ENCODE peak calls at places on chromosomes 2 and 18, in nine cellular contexts. L is epithelial cell of esophagus, Q is psoas muscle, X is upper lobe of right lung, B is NB4, Y is PC-3, M is heart right ventricle, J is neural progenitor cell, C is tibial artery. D is an unnamed sample.

GRCh38 chr2:71612581-71613520 is 159.5 kb downstream of the DYSF start:
- DNase-seq in M (no peak), C (no peak), L (no peak), Q (peak), B (no peak), X (peak), J (no peak), Y (no peak), D (no peak)

GRCh38 chr2:105625632-105626031 is 119.1 kb upstream of the NCK2 start:
- DNase-seq in X (no peak), L (no peak), Q (no peak), B (peak), C (no peak), M (no peak), J (no peak), Y (no peak), D (no peak)

GRCh38 chr18:25299426-25299825 is 52.5 kb downstream of the ZNF521 start:
- DNase-seq in L (peak), C (no peak), M (no peak), B (peak), X (no peak), J (no peak), Y (peak), Q (no peak), D (peak)

GRCh38 chr2:26347286-26347865 is 787 bp upstream of the ADGRF3 start:
- DNase-seq in C (no peak), J (no peak), Y (no peak), L (no peak), X (no peak), M (no peak), Q (no peak), B (peak), D (peak)

GRCh38 chr2:15628899-15629855 is 37.5 kb downstream of the DDX1 start:
- DNase-seq in C (no peak), M (no peak), L (no peak), Q (no peak), J (no peak), X (no peak), B (no peak), Y (no peak), D (no peak)

GRCh38 chr2:8534729-8535397 is 147.0 kb upstream of the ID2 start:
- DNase-seq in C (peak), Y (no peak), J (no peak), L (no peak), M (peak), B (peak), X (peak), Q (peak), D (peak)

GRCh38 chr2:68336192-68336591 is 16.4 kb upstream of the CNRIP1 start:
- DNase-seq in Y (peak), B (no peak), M (no peak), L (peak), C (no peak), X (no peak), J (no peak), Q (no peak), D (peak)

GRCh38 chr2:145423809-145424208 is 903.9 kb upstream of the ZEB2 start:
- DNase-seq in Y (no peak), C (no peak), J (no peak), M (no peak), L (no peak), X (no peak), B (no peak), Q (no peak), D (no peak)

GRCh38 chr2:158529379-158530110 is 72.8 kb downstream of the PKP4 start:
- DNase-seq in Y (peak), Q (no peak), M (no peak), C (no peak), X (no peak), J (no peak), B (no peak), L (peak), D (peak)

GRCh38 chr2:201939366-201939985 is 94.2 kb upstream of the FZD7 start:
- DNase-seq in L (no peak), X (no peak), Y (no peak), C (no peak), M (no peak), J (peak), Q (no peak), B (no peak), D (no peak)

GRCh38 chr2:225072444-225072843 is 30.2 kb upstream of the DOCK10 start:
- DNase-seq in M (no peak), Y (no peak), Q (no peak), C (no peak), J (peak), L (no peak), X (no peak), B (no peak), D (no peak)

GRCh38 chr2:95700554-95700953 is 108.8 kb downstream of the TRIM43 start:
- DNase-seq in Q (no peak), C (peak), X (no peak), Y (no peak), J (no peak), M (no peak), B (peak), L (peak), D (no peak)

GRCh38 chr2:141109633-141110032 is 1021.2 kb downstream of the LRP1B start:
- DNase-seq in X (no peak), Y (peak), B (peak), J (peak), L (peak), M (no peak), Q (no peak), C (no peak), D (no peak)

GRCh38 chr2:27227501-27227900 is 10.3 kb downstream of the CAD start:
- DNase-seq in C (no peak), L (no peak), B (no peak), J (no peak), M (no peak), Q (no peak), Y (no peak), X (no peak), D (no peak)

GRCh38 chr18:63346471-63347183 is 20.4 kb downstream of the KDSR start:
- DNase-seq in M (no peak), B (no peak), X (no peak), L (peak), Y (no peak), J (no peak), Q (no peak), C (no peak), D (no peak)

GRCh38 chr2:168712053-168712452 is 90.4 kb upstream of the NOSTRIN start:
- DNase-seq in C (no peak), L (no peak), X (no peak), J (peak), M (no peak), Q (no peak), B (peak), Y (no peak), D (no peak)
- TF ChIP-seq CTCF in C (no peak), L (no peak), X (no peak), J (peak), M (no peak), Q (no peak), B (peak), Y (no peak), D (peak)

DNA sequence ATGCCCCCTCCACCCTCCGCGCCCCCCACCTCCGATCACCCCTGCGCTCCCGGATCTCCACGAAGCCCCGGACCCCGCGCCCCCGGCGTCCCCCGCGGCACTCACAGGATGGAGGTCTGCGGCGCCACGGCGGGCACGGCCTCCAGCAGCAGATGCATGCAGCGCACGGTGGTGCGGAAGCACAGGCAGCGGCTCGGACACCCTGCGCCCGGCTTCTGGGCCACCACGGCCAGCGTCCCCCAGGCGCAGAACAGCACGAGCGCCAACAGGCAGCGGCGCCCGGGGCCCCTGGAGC is 217 bp downstream of the PXDN start:
- DNase-seq in M (no peak), Y (no peak), X (peak), L (peak), C (no peak), J (peak), B (no peak), Q (no peak), D (peak)
- H3K4me3 ChIP-seq in M (peak), Y (peak), X (peak), L (peak), C (peak), J (peak), B (peak), Q (peak), D (peak)

GRCh38 chr2:119289642-119290041 is 66.0 kb downstream of the STEAP3 start:
- DNase-seq in L (no peak), B (no peak), M (no peak), X (no peak), C (no peak), Q (no peak), Y (no peak), J (no peak), D (no peak)

GRCh38 chr2:119292226-119292625 is 68.6 kb downstream of the STEAP3 start:
- DNase-seq in X (no peak), B (no peak), Y (peak), M (no peak), C (no peak), L (peak), Q (no peak), J (peak), D (no peak)

GRCh38 chr2:119291588-119292167 is 68.0 kb downstream of the STEAP3 start:
- DNase-seq in M (no peak), Y (no peak), Q (no peak), B (no peak), C (no peak), L (no peak), J (no peak), X (no peak), D (no peak)

GRCh38 chr2:119289093-119289492 is 65.5 kb downstream of the STEAP3 start:
- DNase-seq in J (no peak), L (no peak), X (no peak), Q (no peak), B (no peak), C (no peak), M (no peak), Y (no peak), D (no peak)

DNA sequence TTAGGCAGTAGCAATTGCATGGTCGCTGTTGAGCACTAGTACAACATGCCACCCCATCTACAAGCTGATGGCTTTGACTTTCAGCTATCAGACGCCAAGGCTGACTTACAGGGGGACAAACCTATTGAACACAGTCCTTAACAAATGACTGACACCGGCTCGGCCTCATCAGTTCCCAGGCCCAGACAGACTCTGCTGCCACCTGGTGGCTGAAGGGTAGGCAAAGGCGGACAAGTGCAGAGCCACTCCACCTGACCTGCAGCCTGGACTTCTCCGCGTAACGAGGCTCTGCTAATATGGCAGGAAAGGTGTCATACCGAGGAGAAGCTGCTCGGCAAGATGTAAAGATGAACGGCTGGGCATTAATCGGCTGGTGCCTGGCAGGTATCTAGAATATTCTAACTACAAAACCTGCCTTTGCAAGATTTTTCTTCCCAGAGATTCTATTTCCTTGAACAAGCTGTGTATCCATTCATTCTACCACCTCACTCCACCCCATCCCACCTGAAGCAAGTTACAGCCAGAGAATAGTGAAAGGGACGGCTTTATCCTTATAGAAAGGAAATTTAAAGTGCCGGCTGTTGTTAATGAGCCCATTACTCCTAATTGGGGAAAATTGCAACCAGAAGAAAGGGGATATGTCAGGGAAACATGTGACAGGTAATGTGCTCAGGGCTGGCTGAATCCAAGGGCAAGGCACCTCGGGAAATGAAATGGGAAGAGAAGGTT is 67.4 kb downstream of the STEAP3 start:
- DNase-seq in M (peak), X (peak), Q (peak), C (no peak), B (peak), L (peak), Y (peak), J (peak), D (peak)
- TF ChIP-seq CTCF in M (peak), X (peak), Q (peak), C (no peak), B (peak), L (peak), Y (peak), J (peak), D (peak)

GRCh38 chr2:12032975-12033374 is 286.5 kb downstream of the LPIN1 start:
- DNase-seq in C (no peak), B (no peak), X (no peak), L (no peak), Y (peak), J (no peak), M (no peak), Q (no peak), D (peak)

GRCh38 chr2:12032421-12032820 is 286.0 kb downstream of the LPIN1 start:
- DNase-seq in Q (no peak), C (no peak), M (no peak), J (no peak), B (peak), X (no peak), Y (no peak), L (no peak), D (no peak)

GRCh38 chr2:12031871-12032270 is 285.4 kb downstream of the LPIN1 start:
- DNase-seq in L (no peak), X (no peak), B (no peak), C (no peak), Q (no peak), Y (no peak), J (no peak), M (no peak), D (no peak)

DNA sequence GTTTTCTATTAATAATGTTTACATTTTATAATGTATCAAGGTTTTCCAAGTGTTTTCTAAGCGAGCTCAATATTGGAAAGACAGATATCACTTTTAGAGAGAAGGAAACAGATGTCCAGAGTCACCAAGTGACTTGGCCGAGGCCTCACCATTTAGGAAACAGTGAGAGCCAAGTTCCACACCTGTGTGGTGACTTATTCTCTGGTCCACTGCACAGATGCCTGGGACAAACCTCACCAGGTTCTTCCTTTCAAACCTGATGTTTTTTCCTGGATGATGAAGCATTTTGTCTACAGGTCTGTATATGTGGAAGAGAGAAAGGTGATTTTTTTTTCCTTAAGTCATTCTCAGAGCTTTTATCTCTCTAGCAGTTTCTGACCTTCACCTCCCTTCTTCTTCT is 280.7 kb downstream of the LPIN1 start:
- DNase-seq in M (no peak), Q (no peak), J (no peak), B (no peak), X (no peak), C (no peak), L (no peak), Y (no peak), D (no peak)
- H3K4me3 ChIP-seq in M (no peak), Q (no peak), J (no peak), B (no peak), X (no peak), C (no peak), L (no peak), Y (no peak), D (no peak)

D was measured in fibroblast of the aortic adventitia.